ENCODE peak calls at places on chromosome 5, in five cellular contexts. One of them, this sample, is unnamed.

GRCh38 chr5:6812091-6812490 is 98.9 kb downstream of the TENT4A start:
- DNase-seq in NCI-H1694: no peak
- DNase-seq in activated gamma-delta T cell treated with Interleukin-2 at 50 U/mL for 16 hours: no peak
- DNase-seq in left ventricle myocardium inferior: no peak
- DNase-seq in COR-L47: no peak
- DNase-seq in this sample: no peak

GRCh38 chr5:39517800-39518199 is 93.0 kb upstream of the DAB2 start:
- DNase-seq in NCI-H1694: no peak
- DNase-seq in left ventricle myocardium inferior: no peak
- DNase-seq in COR-L47: no peak
- DNase-seq in activated gamma-delta T cell treated with Interleukin-2 at 50 U/mL for 16 hours: no peak
- DNase-seq in this sample: peak

GRCh38 chr5:90020575-90021535 is 388.7 kb downstream of the CETN3 start:
- DNase-seq in COR-L47: no peak
- DNase-seq in activated gamma-delta T cell treated with Interleukin-2 at 50 U/mL for 16 hours: no peak
- DNase-seq in NCI-H1694: no peak
- DNase-seq in left ventricle myocardium inferior: no peak
- DNase-seq in this sample: peak

GRCh38 chr5:107012371-107012770 is 658.4 kb downstream of the EFNA5 start:
- DNase-seq in activated gamma-delta T cell treated with Interleukin-2 at 50 U/mL for 16 hours: no peak
- DNase-seq in left ventricle myocardium inferior: no peak
- DNase-seq in COR-L47: no peak
- DNase-seq in NCI-H1694: no peak
- DNase-seq in this sample: no peak

GRCh38 chr5:16913840-16914435 is 22.1 kb downstream of the MYO10 start:
- DNase-seq in NCI-H1694: no peak
- DNase-seq in activated gamma-delta T cell treated with Interleukin-2 at 50 U/mL for 16 hours: no peak
- DNase-seq in left ventricle myocardium inferior: no peak
- DNase-seq in COR-L47: no peak
- DNase-seq in this sample: no peak

GRCh38 chr5:147451125-147451524 is 58.7 kb downstream of the DPYSL3 start:
- DNase-seq in activated gamma-delta T cell treated with Interleukin-2 at 50 U/mL for 16 hours: no peak
- DNase-seq in left ventricle myocardium inferior: no peak
- DNase-seq in COR-L47: no peak
- DNase-seq in NCI-H1694: no peak
- DNase-seq in this sample: no peak

GRCh38 chr5:177535125-177535524 is 18.4 kb upstream of the DDX41 start:
- DNase-seq in activated gamma-delta T cell treated with Interleukin-2 at 50 U/mL for 16 hours: no peak
- DNase-seq in COR-L47: no peak
- DNase-seq in left ventricle myocardium inferior: no peak
- DNase-seq in NCI-H1694: no peak
- DNase-seq in this sample: no peak

GRCh38 chr5:6732634-6733410 is 19.6 kb downstream of the TENT4A start:
- DNase-seq in COR-L47: no peak
- DNase-seq in activated gamma-delta T cell treated with Interleukin-2 at 50 U/mL for 16 hours: no peak
- DNase-seq in NCI-H1694: no peak
- DNase-seq in left ventricle myocardium inferior: peak
- DNase-seq in this sample: peak

GRCh38 chr5:128842241-128842640 is 123.0 kb upstream of the SLC27A6 start:
- DNase-seq in left ventricle myocardium inferior: no peak
- DNase-seq in COR-L47: no peak
- DNase-seq in NCI-H1694: no peak
- DNase-seq in activated gamma-delta T cell treated with Interleukin-2 at 50 U/mL for 16 hours: no peak
- DNase-seq in this sample: peak

GRCh38 chr5:179250561-179251225 is 94.6 kb downstream of the ADAMTS2 start:
- DNase-seq in NCI-H1694: no peak
- DNase-seq in activated gamma-delta T cell treated with Interleukin-2 at 50 U/mL for 16 hours: no peak
- DNase-seq in left ventricle myocardium inferior: no peak
- DNase-seq in COR-L47: no peak
- DNase-seq in this sample: no peak

GRCh38 chr5:34842554-34842953 is 3.6 kb downstream of the TTC23L start:
- DNase-seq in activated gamma-delta T cell treated with Interleukin-2 at 50 U/mL for 16 hours: no peak
- DNase-seq in COR-L47: no peak
- DNase-seq in NCI-H1694: no peak
- DNase-seq in left ventricle myocardium inferior: no peak
- DNase-seq in this sample: no peak

GRCh38 chr5:174166231-174167079 is 120.9 kb downstream of the NSG2 start:
- DNase-seq in left ventricle myocardium inferior: no peak
- DNase-seq in activated gamma-delta T cell treated with Interleukin-2 at 50 U/mL for 16 hours: no peak
- DNase-seq in NCI-H1694: no peak
- DNase-seq in COR-L47: peak
- DNase-seq in this sample: no peak

GRCh38 chr5:26813235-26813634 is 225.2 kb downstream of the CDH9 start:
- DNase-seq in NCI-H1694: no peak
- DNase-seq in COR-L47: no peak
- DNase-seq in activated gamma-delta T cell treated with Interleukin-2 at 50 U/mL for 16 hours: no peak
- DNase-seq in left ventricle myocardium inferior: no peak
- DNase-seq in this sample: no peak

GRCh38 chr5:45508155-45508554 is 188.0 kb downstream of the HCN1 start:
- DNase-seq in NCI-H1694: no peak
- DNase-seq in COR-L47: no peak
- DNase-seq in activated gamma-delta T cell treated with Interleukin-2 at 50 U/mL for 16 hours: no peak
- DNase-seq in left ventricle myocardium inferior: no peak
- DNase-seq in this sample: no peak

This sample was measured in amniotic epithelial cell.